ENCODE peak calls at places on chromosomes 2 and 18, in six cellular contexts. E is transverse colon, Y is neural progenitor cell, S is astrocyte, P is tibial artery, W is GM13977. L is an unnamed sample.

GRCh38 chr18:21242141-21243040 is at the start of gene GREB1L:
- DNase-seq in E (peak), Y (peak), S (peak), P (no peak), W (peak), L (peak)

GRCh38 chr18:29749699-29750098 is 1292.8 kb downstream of the DSC3 start:
- DNase-seq in E (no peak), Y (no peak), S (peak), P (no peak), W (no peak), L (peak)

GRCh38 chr18:38759457-38759856 is 1193.9 kb upstream of the CELF4 start:
- DNase-seq in E (no peak), Y (no peak), S (no peak), P (no peak), W (no peak), L (no peak)

GRCh38 chr2:116142828-116143227 is 1671.7 kb upstream of the DDX18 start:
- DNase-seq in E (no peak), Y (peak), S (no peak), P (no peak), W (no peak), L (no peak)

GRCh38 chr18:79850731-79851130 is 53.0 kb downstream of the KCNG2 start:
- DNase-seq in E (no peak), Y (no peak), S (no peak), P (no peak), W (no peak), L (no peak)

GRCh38 chr18:72601944-72602343 is 57.8 kb upstream of the CBLN2 start:
- DNase-seq in E (no peak), Y (no peak), S (no peak), P (no peak), W (no peak), L (no peak)

GRCh38 chr2:128306081-128306930 is 12.4 kb downstream of the HS6ST1 start:
- DNase-seq in E (peak), Y (peak), S (peak), P (no peak), W (no peak), L (peak)

GRCh38 chr2:3959372-3959771 is 256.0 kb downstream of the DCDC2C start:
- DNase-seq in E (no peak), Y (peak), S (no peak), P (no peak), W (peak), L (peak)

GRCh38 chr2:202133556-202134245 is 60.6 kb downstream of the KIAA2012 start:
- DNase-seq in E (no peak), Y (no peak), S (no peak), P (no peak), W (no peak), L (no peak)

GRCh38 chr18:51361130-51361860 is 163.8 kb upstream of the MEX3C start:
- DNase-seq in E (no peak), Y (no peak), S (no peak), P (no peak), W (peak), L (peak)

GRCh38 chr2:54555318-54555837 is 99.3 kb downstream of the SPTBN1 start:
- DNase-seq in E (peak), Y (no peak), S (no peak), P (no peak), W (no peak), L (no peak)

GRCh38 chr2:15822151-15823044 is 118.0 kb upstream of the MYCN start:
- DNase-seq in E (no peak), Y (no peak), S (no peak), P (no peak), W (no peak), L (no peak)

GRCh38 chr2:72980535-72981217 is 63.4 kb downstream of the EMX1 start:
- DNase-seq in E (no peak), Y (no peak), S (peak), P (no peak), W (no peak), L (no peak)

GRCh38 chr2:108594982-108595464 is 60.8 kb downstream of the LIMS1 start:
- DNase-seq in E (no peak), Y (no peak), S (peak), P (no peak), W (no peak), L (peak)

GRCh38 chr2:232200195-232200594 is 178.4 kb upstream of the ALPP start:
- DNase-seq in E (no peak), Y (no peak), S (no peak), P (no peak), W (no peak), L (no peak)

GRCh38 chr2:220033546-220033945 is 406.1 kb downstream of the SLC4A3 start:
- DNase-seq in E (no peak), Y (no peak), S (no peak), P (no peak), W (no peak), L (no peak)

GRCh38 chr2:178251126-178251525 is 56.8 kb downstream of the OSBPL6 start:
- DNase-seq in E (no peak), Y (no peak), S (no peak), P (no peak), W (no peak), L (no peak)

GRCh38 chr18:44594779-44595467 is 85.8 kb upstream of the SETBP1 start:
- DNase-seq in E (no peak), Y (no peak), S (peak), P (no peak), W (no peak), L (peak)

GRCh38 chr2:106523980-106524665 is 37.0 kb downstream of the CD8B2 start:
- DNase-seq in E (no peak), Y (no peak), S (no peak), P (no peak), W (no peak), L (no peak)

GRCh38 chr2:127607399-127607908 is 38.5 kb upstream of the GPR17 start:
- DNase-seq in E (no peak), Y (no peak), S (no peak), P (no peak), W (no peak), L (no peak)

GRCh38 chr18:39602112-39602511 is 2036.5 kb upstream of the CELF4 start:
- DNase-seq in E (no peak), Y (peak), S (no peak), P (no peak), W (no peak), L (no peak)

GRCh38 chr2:145864501-145864900 is 1344.6 kb upstream of the ZEB2 start:
- DNase-seq in E (no peak), Y (no peak), S (no peak), P (no peak), W (no peak), L (no peak)

GRCh38 chr18:22168360-22168921 is 948 bp upstream of the GATA6 start:
- DNase-seq in E (peak), Y (peak), S (no peak), P (peak), W (peak), L (no peak)

GRCh38 chr2:35428548-35428947 is 927.0 kb upstream of the CRIM1 start:
- DNase-seq in E (peak), Y (peak), S (no peak), P (no peak), W (no peak), L (peak)

GRCh38 chr2:165793779-165794519 is at the start of gene GALNT3:
- DNase-seq in E (peak), Y (peak), S (no peak), P (no peak), W (peak), L (peak)

GRCh38 chr18:7537145-7537544 is 30.0 kb upstream of the PTPRM start:
- DNase-seq in E (no peak), Y (no peak), S (no peak), P (no peak), W (no peak), L (no peak)

GRCh38 chr2:130375291-130376266 is 19.7 kb downstream of the PTPN18 start:
- DNase-seq in E (no peak), Y (no peak), S (no peak), P (no peak), W (no peak), L (no peak)

GRCh38 chr2:193072647-193073046 is 877.9 kb upstream of the TMEFF2 start:
- DNase-seq in E (no peak), Y (no peak), S (no peak), P (no peak), W (no peak), L (no peak)

GRCh38 chr2:189287982-189288494 is 108.5 kb upstream of the COL5A2 start:
- DNase-seq in E (no peak), Y (peak), S (peak), P (no peak), W (peak), L (peak)

GRCh38 chr2:102801098-102801718 is 39.4 kb downstream of the TMEM182 start:
- DNase-seq in E (no peak), Y (peak), S (peak), P (no peak), W (no peak), L (peak)

GRCh38 chr2:54336977-54337255 is 80.9 kb upstream of the TSPYL6 start:
- DNase-seq in E (no peak), Y (no peak), S (no peak), P (no peak), W (no peak), L (no peak)

GRCh38 chr2:120736202-120736954 is 710 bp downstream of the GLI2 start:
- DNase-seq in E (no peak), Y (peak), S (no peak), P (no peak), W (no peak), L (peak)

GRCh38 chr2:231110551-231110950 is 14.3 kb downstream of the HTR2B start:
- DNase-seq in E (no peak), Y (no peak), S (peak), P (no peak), W (no peak), L (no peak)
- TF ChIP-seq CTCF in E (no peak), Y (no peak), S (peak), P (peak), W (peak), L (no peak)

GRCh38 chr18:69943021-69943420 is 4.7 kb downstream of the CD226 start:
- DNase-seq in E (no peak), Y (no peak), S (no peak), P (no peak), W (no peak), L (no peak)
- TF ChIP-seq CTCF in E (no peak), Y (peak), S (no peak), P (no peak), W (peak), L (no peak)

DNA sequence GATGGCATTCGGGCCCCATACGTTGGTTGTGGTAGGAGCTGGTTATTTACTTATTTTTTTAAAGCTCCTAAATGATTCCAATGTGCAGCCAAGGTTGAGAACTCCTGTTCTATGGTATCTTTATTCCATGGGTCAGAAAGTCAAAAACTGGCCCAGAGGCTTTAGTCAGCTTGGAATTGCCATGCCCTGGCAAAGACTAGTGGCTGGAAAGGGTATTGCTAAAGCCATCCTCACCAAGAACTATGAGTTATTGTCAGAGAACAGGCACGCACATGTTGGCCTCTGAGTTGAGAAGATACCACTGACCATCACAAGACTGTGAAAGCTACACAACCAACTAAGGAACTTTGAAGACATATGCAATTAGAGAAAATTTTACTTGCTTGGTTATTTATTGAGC is 47.9 kb upstream of the ACMSD start:
- DNase-seq in E (no peak), Y (no peak), S (no peak), P (no peak), W (no peak), L (no peak)
- TF ChIP-seq CTCF in E (no peak), Y (peak), S (no peak), P (no peak), W (no peak), L (no peak)

DNA sequence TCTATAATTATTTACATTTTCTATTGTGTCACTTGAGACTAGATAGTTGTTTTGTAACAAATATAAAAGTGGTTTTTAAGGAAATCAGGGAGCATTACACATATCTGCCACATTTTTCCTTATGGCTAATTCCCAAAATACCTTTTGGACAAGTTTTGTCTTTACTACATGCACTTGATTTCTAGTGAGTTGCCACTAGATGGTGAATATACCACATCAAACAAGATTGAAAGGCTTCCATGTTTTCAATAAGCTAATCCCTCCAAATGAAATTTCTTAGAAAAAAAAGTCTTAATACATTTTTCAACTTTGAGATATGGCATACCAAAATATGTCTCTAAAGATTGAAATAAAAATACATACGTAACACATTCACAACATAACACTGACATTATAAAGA is 9.1 kb upstream of the HIBCH start:
- DNase-seq in E (no peak), Y (no peak), S (no peak), P (no peak), W (no peak), L (no peak)
- TF ChIP-seq CTCF in E (peak), Y (no peak), S (no peak), P (no peak), W (no peak), L (peak)

DNA sequence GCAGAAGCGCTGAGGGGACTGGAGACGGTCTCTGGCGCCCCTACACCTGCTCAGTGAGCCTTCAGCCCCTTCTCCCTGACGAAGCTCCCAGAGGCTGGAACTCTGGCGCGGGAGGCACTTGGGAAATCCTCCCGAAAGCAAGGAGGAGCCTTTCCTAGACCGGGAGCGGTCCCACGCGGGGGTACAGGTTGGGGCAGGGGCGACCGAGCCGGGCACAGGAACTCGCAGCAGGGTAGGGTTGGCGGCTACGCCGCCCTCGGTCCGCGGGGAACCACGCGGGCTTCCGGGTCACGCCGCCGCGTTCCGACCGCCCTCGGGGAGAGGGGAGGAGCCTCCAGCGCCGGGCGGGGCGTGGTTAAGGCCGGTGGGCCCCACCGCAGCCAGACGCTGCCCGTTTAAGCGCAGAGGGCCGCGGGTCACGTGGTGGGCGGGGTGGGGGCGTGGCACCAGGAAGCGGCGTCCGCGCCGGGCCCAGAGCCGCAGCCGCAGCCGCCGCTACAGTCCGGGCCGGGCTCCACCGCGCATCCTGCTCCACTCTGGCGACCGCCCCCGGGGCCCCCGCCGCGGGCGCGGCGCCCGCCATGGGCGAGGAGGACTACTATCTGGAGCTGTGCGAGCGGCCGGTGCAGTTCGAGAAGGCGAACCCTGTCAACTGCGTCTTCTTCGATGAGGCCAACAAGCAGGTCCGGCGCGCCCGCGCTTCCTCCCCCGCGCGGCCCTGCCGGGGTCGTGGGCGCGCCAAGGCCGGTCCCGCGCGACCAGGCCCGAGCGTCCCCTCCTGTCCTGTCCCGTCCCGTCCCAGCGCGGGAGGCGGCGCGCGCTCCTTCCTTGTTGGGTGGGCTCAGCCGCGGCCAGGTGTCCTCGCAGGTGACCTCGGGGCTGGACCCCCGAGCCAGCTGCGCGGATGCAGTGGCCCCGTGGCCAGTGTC is at the start of gene RMC1:
- DNase-seq in E (peak), Y (peak), S (peak), P (peak), W (peak), L (peak)
- TF ChIP-seq CTCF in E (no peak), Y (peak), S (no peak), P (peak), W (peak), L (no peak)

DNA sequence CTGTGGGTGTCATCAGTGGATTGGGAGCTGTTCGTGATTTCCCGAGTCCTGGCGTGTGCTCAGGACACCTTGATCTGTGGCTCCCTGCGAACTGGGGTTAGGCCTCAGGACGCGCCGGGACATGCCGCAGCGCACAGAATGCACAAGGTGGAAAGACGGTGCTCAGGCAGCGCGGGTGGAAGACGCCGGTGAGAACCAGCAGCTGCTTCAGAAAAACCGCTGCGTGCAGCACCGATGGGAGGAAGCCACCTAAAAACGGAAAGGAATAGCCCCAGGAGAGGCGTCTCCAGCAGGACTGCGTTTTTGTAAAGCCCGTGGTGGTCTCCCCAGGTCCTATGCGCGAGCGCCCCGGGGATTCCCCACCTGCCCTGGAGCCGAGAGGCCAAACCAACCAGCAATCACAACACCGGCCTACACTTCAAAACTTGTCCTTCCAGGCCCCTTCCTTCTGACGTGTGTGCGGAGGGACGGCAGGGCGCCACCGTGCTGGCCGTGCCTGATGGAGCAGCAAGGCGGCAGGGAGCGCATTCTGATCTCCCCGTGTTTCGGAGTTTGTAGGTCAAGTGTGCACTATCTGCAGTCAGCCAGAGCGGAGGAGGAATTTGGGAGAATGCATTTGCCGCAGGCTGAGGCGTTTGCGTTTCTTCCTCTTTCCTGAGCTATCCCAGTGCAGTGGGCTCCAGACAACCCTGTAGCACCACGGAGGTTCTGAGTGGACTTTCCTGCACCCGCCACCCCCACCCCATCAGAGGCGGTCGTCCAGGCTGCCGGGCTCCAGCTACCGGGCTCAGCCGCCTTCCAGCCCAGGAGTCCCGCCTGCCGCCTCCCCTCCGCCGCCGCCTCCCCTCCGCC is 32.2 kb downstream of the RTP5 start:
- DNase-seq in E (no peak), Y (peak), S (no peak), P (no peak), W (no peak), L (no peak)
- TF ChIP-seq CTCF in E (no peak), Y (no peak), S (no peak), P (no peak), W (no peak), L (no peak)

DNA sequence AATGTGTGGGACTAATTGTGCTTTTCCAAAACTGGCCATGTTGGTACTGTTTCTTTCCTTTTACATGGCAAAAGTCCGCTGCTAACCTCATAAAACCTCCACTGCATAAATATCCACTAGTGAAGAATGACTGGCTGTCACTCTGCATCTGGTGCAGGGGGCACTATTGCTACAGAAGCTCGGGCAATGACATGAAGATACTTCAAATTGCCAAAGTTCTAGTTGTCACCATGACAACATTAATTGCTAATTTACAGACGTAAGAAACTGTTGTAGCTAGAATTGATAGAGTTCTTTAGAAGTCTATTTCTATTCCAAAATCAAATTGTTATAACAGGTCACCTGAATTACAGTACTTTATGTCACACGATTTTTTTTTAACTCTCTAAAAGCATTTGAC is 861 bp downstream of the CFAP210 start:
- DNase-seq in E (no peak), Y (no peak), S (no peak), P (no peak), W (no peak), L (no peak)
- TF ChIP-seq CTCF in E (no peak), Y (peak), S (no peak), P (no peak), W (peak), L (no peak)

DNA sequence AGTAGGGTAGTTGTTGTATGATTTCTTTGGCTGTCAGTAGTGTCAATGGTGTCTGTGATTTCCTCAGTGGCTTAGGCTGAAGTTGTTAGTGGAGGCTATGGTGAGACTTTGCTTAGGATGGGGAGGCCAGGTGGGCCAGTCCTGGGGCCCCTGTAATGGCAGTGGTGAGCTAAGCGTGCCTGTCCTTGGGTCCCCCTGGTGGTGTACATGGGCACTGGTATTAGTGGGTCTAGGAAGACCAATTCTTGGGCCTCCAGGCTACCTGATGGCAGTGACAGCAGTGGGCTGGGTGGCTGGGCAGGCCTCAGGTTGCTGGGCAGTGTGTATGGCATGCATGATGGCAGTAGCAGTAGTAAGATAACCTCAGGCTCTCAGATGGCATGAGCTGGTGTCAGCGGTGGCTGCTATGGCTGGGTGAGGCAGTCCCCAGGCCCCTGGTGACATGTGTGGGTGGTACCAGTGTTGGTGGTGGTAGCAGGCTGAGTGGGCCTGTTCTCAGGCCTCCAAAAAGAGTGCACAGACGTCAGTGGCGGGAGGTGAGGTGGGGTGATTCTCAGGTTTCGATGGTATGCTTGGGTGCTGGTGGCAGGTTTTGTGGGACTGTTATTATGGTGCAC is 103.2 kb downstream of the KLHL14 start:
- DNase-seq in E (no peak), Y (no peak), S (no peak), P (no peak), W (no peak), L (no peak)
- TF ChIP-seq CTCF in E (no peak), Y (peak), S (no peak), P (no peak), W (peak), L (peak)